ENCODE peak calls at places on chromosomes 7 and 10, in six cellular contexts. V is skeletal muscle cell, K is BJ, Y is cardiac muscle cell, B is H7, I is uterus. N is an unnamed sample.

GRCh38 chr10:34996843-34997242 is 93.3 kb downstream of the CUL2 start:
- DNase-seq in I (no peak), K (peak; percentile 35), Y (peak; percentile 66), V (no peak), B (no peak), N (no peak)

GRCh38 chr7:23306936-23307521 is 7.9 kb downstream of the MALSU1 start:
- DNase-seq in K (no peak), V (no peak), Y (no peak), I (no peak), B (no peak), N (no peak)

GRCh38 chr7:7620644-7621210 is 19.8 kb upstream of the UMAD1 start:
- DNase-seq in Y (no peak), V (no peak), I (no peak), K (no peak), B (no peak), N (no peak)

GRCh38 chr10:61731638-61732037 is 68.9 kb downstream of the CABCOCO1 start:
- DNase-seq in V (no peak), Y (no peak), B (no peak), K (no peak), I (no peak), N (no peak)

GRCh38 chr7:15674586-15674985 is 11.9 kb downstream of the MEOX2 start:
- DNase-seq in Y (no peak), K (no peak), V (no peak), B (no peak), I (no peak), N (no peak)

GRCh38 chr10:73338801-73339368 is 19.8 kb downstream of the CFAP70 start:
- DNase-seq in V (no peak), B (no peak), Y (no peak), K (no peak), I (no peak), N (no peak)

GRCh38 chr7:1474736-1475135 is 15.5 kb upstream of the MICALL2 start:
- DNase-seq in I (no peak), K (no peak), V (no peak), B (peak; percentile 67), Y (no peak), N (no peak)

GRCh38 chr7:98357751-98358161 is 43.1 kb downstream of the BAIAP2L1 start:
- DNase-seq in Y (peak; percentile 60), K (no peak), V (no peak), I (peak; percentile 22), B (no peak), N (no peak)

GRCh38 chr10:3085785-3086567 is 18.6 kb downstream of the PFKP start:
- DNase-seq in I (no peak), V (no peak), B (peak; percentile 21), K (no peak), Y (no peak), N (no peak)

GRCh38 chr10:10530313-10530712 is 487.4 kb upstream of the CELF2 start:
- DNase-seq in B (no peak), I (no peak), V (no peak), K (no peak), Y (no peak), N (no peak)

GRCh38 chr10:120940299-120940900 is 89.2 kb downstream of the WDR11 start:
- DNase-seq in V (no peak), Y (no peak), K (no peak), I (no peak), B (peak; percentile 66), N (peak; percentile 78)

GRCh38 chr10:102778781-102779180 is 35.0 kb downstream of the WBP1L start:
- DNase-seq in B (no peak), Y (no peak), K (no peak), I (no peak), V (no peak), N (no peak)

GRCh38 chr10:124997791-124998623 is 56.1 kb downstream of the ZRANB1 start:
- DNase-seq in Y (no peak), K (no peak), I (peak; percentile 30), B (peak; percentile 39), V (no peak), N (peak; percentile 32)

GRCh38 chr7:122886357-122887081 is at the start of gene CADPS2:
- DNase-seq in V (peak; percentile 19), B (peak; percentile 93), K (no peak), I (peak; percentile 92), Y (peak; percentile 92), N (peak; percentile 93)

GRCh38 chr7:11127988-11128387 is 154.3 kb downstream of the PHF14 start:
- DNase-seq in Y (no peak), K (no peak), V (no peak), B (no peak), I (no peak), N (no peak)

GRCh38 chr10:28077889-28078288 is 79.0 kb upstream of the ODAD2 start:
- DNase-seq in V (peak; percentile 19), I (no peak), Y (no peak), B (no peak), K (peak; percentile 81), N (no peak)

GRCh38 chr7:7178081-7178480 is 4.3 kb upstream of the C1GALT1 start:
- DNase-seq in K (no peak), Y (no peak), V (no peak), B (no peak), I (no peak), N (no peak)

DNA sequence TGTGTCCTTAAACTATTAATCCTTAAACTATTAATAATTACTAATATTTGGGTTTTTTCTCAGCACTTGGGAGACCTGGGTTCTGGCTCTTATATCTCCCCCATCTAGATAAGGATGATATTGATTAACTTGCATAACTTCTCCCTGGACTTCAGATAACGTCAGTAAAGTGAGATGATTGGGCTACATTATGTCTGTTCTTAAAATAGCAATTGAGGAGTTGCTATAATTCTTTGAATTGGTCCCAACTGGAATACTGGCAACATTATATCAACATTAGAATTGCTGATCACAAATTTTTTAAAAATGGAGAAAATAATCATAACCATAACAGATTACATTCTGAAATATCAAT is 1.9 kb downstream of the APBB1IP start:
- DNase-seq in V (no peak), I (no peak), Y (no peak), B (no peak), K (no peak), N (no peak)
- H3K4me3 ChIP-seq in V (no peak overlapping the region), I (no peak overlapping the region), Y (no peak overlapping the region), B (no peak overlapping the region), K (no peak overlapping the region), N (no peak overlapping the region)

DNA sequence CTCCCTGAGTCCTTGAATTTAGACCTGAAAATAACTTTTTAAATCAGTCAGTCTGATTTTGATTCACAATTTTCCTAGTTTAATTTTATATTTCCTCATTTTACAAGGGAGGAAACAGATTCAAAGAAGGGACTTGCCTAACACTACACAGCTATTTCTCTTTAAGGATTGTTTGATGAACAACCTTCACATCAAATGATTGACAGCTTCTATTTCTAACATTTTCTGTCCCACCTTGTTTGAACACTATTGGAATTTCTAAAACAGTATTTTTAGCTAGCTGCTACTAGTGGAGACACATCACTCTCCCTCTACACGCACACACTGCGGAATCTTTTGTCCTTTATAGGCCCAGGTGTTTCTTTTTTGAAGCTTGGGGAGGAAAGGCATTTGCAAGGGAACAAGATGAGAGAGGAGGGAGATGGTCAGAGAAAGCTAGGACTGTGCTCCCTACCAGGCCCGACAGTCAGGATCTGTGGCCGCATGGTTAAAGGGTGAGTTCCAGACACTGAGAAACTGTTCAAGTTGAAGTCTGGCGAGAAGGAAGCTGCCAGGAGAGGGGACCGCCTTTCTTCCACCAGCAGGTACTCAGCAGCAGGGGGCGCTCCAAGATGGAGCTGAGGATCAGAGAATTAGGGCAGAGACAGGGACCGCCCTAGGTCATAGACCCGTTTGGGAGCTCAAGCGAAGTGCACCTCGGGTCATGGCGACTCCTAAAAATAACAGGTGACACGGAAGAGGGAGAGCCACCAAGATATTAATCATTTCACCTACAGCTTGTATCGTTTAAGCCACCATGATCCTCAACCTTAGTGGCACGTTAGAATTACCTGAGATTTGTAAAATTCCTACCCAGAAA is 49.7 kb downstream of the DNAJC12 start:
- DNase-seq in I (no peak), V (no peak), B (peak; percentile 67), Y (peak; percentile 59), K (no peak), N (peak; percentile 97)
- H3K4me3 ChIP-seq in I (no peak overlapping the region), V (no peak overlapping the region), B (no peak overlapping the region), Y (no peak overlapping the region), K (no peak overlapping the region), N (no peak overlapping the region)

GRCh38 chr10:107160866-107161265 is 3.6 kb downstream of the SORCS1 start:
- DNase-seq in Y (no peak), K (no peak), B (no peak), V (no peak), I (no peak), N (no peak)
- H3K4me3 ChIP-seq in Y (no peak overlapping the region), K (no peak overlapping the region), B (no peak overlapping the region), V (no peak overlapping the region), I (no peak overlapping the region), N (peak overlapping the region; percentile 96)

GRCh38 chr10:113027574-113028392 is 77.7 kb downstream of the TCF7L2 start:
- DNase-seq in K (no peak), Y (no peak), V (no peak), B (no peak), I (no peak), N (peak; percentile 61)
- H3K4me3 ChIP-seq in K (no peak overlapping the region), Y (no peak overlapping the region), V (no peak overlapping the region), B (no peak overlapping the region), I (no peak overlapping the region), N (peak overlapping the region; percentile 51)

DNA sequence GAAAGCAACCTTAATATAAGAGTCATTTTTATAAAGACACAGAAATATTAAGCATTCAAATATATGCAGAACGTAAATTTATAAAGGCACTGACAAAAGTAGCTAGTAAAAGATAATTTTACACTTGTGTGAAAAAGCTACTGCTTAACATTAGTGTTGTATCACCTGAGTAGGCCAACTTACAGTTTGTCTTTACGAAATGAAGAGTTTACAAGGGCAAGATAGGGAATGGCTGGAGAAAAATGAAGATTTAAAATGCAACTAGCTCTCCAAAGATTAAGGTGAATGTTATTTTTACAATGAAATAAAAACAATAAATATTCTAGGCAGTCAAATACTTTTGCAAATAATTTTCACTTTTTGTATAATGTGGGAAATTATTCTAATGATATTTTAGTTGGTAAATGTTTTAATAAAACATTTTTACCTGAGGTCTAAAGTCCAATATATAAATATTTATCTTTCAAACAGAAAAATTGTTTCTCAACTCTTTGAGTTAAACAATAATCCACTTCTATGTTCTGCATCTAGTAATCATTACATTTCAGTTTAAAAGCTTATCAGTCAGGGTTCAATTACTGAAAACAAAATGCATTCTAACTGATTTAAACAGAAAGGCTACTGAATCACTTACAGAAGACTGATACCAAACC is 382.6 kb downstream of the IPMK start:
- DNase-seq in I (no peak), B (no peak), V (no peak), Y (no peak), K (no peak), N (no peak)
- H3K4me3 ChIP-seq in I (no peak overlapping the region), B (no peak overlapping the region), V (no peak overlapping the region), Y (no peak overlapping the region), K (no peak overlapping the region), N (no peak overlapping the region)

DNA sequence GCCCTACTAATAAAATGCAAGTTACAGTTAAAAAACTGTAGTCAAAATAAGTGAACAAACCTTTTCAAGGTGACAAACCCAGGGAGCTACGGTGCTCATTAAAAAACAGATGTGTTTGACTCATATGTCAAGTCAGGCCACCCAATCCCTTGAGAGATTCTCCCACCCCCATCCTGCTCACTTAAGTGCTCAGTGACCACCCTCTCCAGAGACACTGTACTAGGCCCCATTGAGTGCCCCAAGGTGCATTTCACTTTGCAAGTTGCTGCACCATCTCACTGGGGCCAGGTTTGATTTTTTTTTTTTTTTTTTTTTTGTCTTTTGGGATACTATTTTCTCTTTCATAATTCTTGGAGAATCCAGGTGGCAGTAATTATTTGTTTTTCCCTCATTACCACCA is 1.9 kb downstream of the ERV3-1 start:
- DNase-seq in B (no peak), Y (peak; percentile 25), K (no peak), I (no peak), V (no peak), N (no peak)
- H3K4me3 ChIP-seq in B (no peak overlapping the region), Y (no peak overlapping the region), K (no peak overlapping the region), I (no peak overlapping the region), V (no peak overlapping the region), N (peak overlapping the region; percentile 87)

N was measured in endodermal cell.